ENCODE peak calls at places on chromosomes 13 and 19, in six cellular contexts. G is WTC11, N is transverse colon, H is BE2C, Q is fibroblast of villous mesenchyme, Y is PC-3. S is an unnamed sample.

GRCh38 chr19:9836021-9836420 is 903 bp downstream of the PIN1 start:
- DNase-seq in Q (peak; percentile 24), G (no peak), N (no peak), Y (peak; percentile 59), H (no peak), S (peak; percentile 36)

GRCh38 chr13:37138169-37138568 is 32.7 kb upstream of the CSNK1A1L start:
- DNase-seq in H (no peak), Y (peak; percentile 48), G (peak; percentile 12), Q (peak; percentile 24), N (no peak), S (peak; percentile 41)

GRCh38 chr19:47157455-47158321 is 27.1 kb downstream of the SAE1 start:
- DNase-seq in G (peak; percentile 72), N (peak; percentile 64), Q (peak; percentile 27), Y (peak; percentile 49), H (no peak), S (peak; percentile 86)

GRCh38 chr19:10655457-10656312 is 1.5 kb downstream of the ILF3 start:
- DNase-seq in H (peak; percentile 41), Y (peak; percentile 39), G (no peak), N (peak; percentile 18), Q (peak; percentile 49), S (peak; percentile 20)

GRCh38 chr13:43363156-43363918 is 340.0 kb downstream of the DNAJC15 start:
- DNase-seq in G (no peak), N (no peak), Y (no peak), H (peak; percentile 32), Q (peak; percentile 45), S (peak; percentile 68)

GRCh38 chr13:65789815-65790214 is 1440.3 kb downstream of the PCDH9 start:
- DNase-seq in N (no peak), Y (peak; percentile 35), Q (peak; percentile 3), G (no peak), H (no peak), S (peak; percentile 73)

GRCh38 chr13:24500977-24501376 is 11.6 kb downstream of the PARP4 start:
- DNase-seq in H (no peak), G (no peak), Q (peak; percentile 31), N (no peak), Y (peak; percentile 60), S (peak; percentile 81)

GRCh38 chr19:35154535-35155406 is at the start of gene FXYD5:
- DNase-seq in H (no peak), G (peak; percentile 64), Q (peak; percentile 82), Y (peak; percentile 70), N (peak; percentile 77), S (peak; percentile 86)

GRCh38 chr19:40530091-40530901 is 46.4 kb upstream of the SHKBP1 start:
- DNase-seq in H (peak; percentile 65), Q (no peak), G (peak; percentile 81), N (no peak), Y (no peak), S (no peak)

GRCh38 chr13:110132178-110132975 is 174.6 kb downstream of the COL4A1 start:
- DNase-seq in Y (no peak), Q (no peak), N (no peak), H (no peak), G (no peak), S (no peak)

GRCh38 chr13:47679391-47679790 is 321.7 kb downstream of the SUCLA2 start:
- DNase-seq in H (no peak), N (no peak), Y (peak; percentile 52), G (no peak), Q (peak; percentile 71), S (peak; percentile 57)

GRCh38 chr19:41353466-41354342 is at the start of gene TGFB1:
- DNase-seq in Q (peak; percentile 94), Y (peak; percentile 77), N (peak; percentile 90), G (peak; percentile 78), H (peak; percentile 79), S (peak; percentile 95)

GRCh38 chr13:42702726-42703125 is 78.7 kb upstream of the FAM216B start:
- DNase-seq in Y (no peak), Q (no peak), H (no peak), G (no peak), N (no peak), S (peak; percentile 73)

GRCh38 chr19:41205995-41206394 is 13.0 kb downstream of the CYP2S1 start:
- DNase-seq in Y (peak; percentile 34), Q (no peak), H (no peak), N (no peak), G (no peak), S (no peak)

GRCh38 chr19:51020988-51021651 is 1.6 kb upstream of the KLK10 start:
- DNase-seq in H (peak; percentile 27), Y (peak; percentile 85), Q (peak; percentile 60), G (no peak), N (no peak), S (peak; percentile 74)

GRCh38 chr19:16325161-16325527 is 518 bp downstream of the KLF2 start:
- DNase-seq in Q (no peak), G (peak; percentile 54), N (peak; percentile 39), Y (no peak), H (peak; percentile 39), S (no peak)

GRCh38 chr13:32254916-32255743 is 60.0 kb downstream of the ZAR1L start:
- DNase-seq in H (no peak), Y (peak; percentile 45), G (no peak), N (no peak), Q (no peak), S (no peak)

DNA sequence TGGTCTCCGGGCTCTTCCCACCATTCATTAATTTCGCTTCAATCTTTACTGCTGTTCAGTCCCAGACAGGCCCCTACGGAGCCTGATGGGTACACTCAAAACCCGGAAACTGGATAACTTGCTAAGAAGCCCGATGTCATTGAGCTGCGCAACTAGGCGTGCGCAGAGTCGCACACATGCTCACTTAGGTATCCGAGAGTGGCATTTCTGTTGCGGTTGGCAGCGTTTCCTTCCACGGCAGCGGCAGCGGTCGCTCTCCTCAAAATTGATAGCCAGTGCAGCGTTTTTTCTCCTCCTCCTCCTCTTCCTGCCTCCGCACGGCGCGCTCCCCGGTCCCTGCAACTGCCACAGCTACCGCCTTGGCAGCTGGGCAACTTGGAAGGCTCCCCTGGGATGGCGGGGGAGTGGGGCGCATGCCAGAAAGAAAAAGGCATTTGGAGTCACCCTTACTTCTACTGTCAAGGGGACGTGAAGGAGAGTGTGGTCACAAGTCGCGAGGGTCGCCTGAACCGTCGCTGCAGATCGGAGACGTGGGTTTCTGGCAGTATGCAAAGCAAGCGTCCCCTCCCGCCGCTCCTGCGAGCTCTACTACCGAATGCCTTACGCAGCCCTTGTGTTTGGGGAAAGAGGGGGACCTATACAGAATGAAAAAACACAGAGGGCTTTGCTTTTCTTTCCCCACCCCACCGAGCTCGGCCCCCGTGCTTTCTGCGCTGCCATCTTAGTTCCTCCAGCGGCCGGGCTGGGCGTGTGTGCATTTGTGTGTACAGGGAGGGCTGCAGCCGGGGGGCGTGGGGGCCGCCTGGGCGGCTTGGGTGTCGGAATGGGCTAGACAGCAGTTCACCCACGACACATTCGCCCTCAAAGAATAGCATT is 2.5 kb upstream of the MYCBP2 start:
- DNase-seq in H (peak; percentile 87), Q (peak; percentile 96), N (peak; percentile 89), G (peak; percentile 62), Y (peak; percentile 92), S (peak; percentile 98)
- TF ChIP-seq CTCF in H (no peak), Q (no peak), N (no peak), G (no peak), Y (no peak), S (peak; percentile 5)

GRCh38 chr19:3262362-3262761 is 37.9 kb downstream of the CELF5 start:
- DNase-seq in Y (no peak), G (no peak), Q (no peak), H (no peak), N (no peak), S (no peak)
- TF ChIP-seq CTCF in Y (no peak), G (no peak), Q (no peak), H (no peak), N (no peak), S (no peak)

DNA sequence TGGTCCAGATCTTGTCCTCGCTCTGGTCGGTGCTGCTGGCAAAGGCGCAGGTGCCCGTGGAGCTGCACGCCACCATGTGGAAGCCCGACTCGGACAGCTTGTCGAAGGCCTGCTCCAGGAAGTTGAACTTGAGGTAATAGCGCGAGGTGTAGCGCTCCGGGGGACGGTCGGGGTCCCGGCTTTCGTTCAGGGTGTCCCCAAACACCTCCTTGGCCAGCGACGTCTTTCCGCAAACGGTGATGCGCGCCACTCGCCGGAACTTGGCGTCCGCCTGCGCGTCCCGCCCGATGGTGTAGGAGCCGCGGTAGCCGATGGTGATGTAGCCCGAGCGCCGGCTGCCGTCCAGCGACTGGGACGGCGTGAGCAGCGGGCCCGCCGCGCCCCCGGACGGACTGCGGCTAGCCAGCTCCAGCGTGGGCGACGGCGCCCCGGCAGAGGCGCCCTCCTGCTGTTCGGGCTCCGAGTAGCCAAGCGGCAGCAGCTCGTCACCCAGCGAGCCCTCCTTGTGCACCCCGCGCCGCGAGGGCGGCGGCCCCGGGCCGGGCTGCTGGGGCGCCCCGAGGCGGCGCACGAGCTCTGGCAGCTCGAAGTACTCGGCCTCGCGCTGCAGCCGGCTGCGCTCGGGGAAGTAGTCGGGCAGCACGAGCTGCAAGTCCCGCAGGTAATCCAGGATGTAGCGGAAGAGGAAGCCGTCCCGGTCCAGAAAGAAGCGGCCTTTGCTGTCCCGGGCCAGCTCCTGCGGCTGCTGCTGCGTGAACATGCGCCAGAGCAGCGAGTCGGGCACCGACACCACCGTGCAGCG is 801 bp downstream of the KCTD12 start:
- DNase-seq in G (peak; percentile 57), Q (peak; percentile 75), H (peak; percentile 68), Y (peak; percentile 51), N (peak; percentile 70), S (peak; percentile 83)
- TF ChIP-seq CTCF in G (no peak), Q (peak; percentile 32), H (peak; percentile 27), Y (peak; percentile 46), N (peak; percentile 14), S (peak; percentile 50)

GRCh38 chr19:53432088-53432661 is 391 bp downstream of the ZNF761 start:
- DNase-seq in G (peak; percentile 39), Q (peak; percentile 33), N (peak; percentile 34), Y (peak; percentile 9), H (peak; percentile 21), S (peak; percentile 20)

DNA sequence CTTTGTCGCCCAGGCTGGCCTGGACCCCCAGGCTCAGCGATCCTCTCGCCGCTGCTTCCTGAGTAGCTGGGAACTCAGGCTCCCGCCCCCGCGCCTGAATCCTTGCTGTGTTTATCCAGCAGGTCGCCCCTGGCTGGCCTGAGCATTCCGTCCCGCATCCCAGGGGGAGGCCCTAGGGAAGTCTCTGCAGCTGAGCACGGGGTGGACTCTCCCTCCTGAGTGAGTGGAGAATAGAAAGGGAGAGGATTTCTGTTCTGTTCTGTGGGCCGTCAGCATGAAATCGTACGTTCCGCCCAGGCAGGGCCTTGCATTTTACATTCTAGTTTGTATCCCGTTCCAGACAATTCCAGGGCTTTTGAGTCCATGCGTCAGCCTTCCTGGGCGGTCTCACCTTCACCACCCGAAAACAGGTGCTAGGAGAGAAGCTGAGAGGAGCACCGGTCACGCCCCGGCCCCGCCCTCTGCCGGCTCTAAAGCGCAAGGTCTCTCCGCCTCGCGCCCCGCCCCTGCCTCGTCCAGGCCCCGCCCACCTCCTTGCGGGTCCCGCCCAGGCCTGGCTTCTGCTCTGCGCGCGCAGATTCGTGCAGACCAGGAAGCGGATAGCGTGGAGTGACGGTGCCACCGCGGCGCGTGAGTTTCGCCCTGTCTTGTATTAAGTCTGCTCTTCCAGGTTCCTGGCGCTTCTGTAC is at the start of gene ZNF761:
- DNase-seq in N (peak; percentile 98), H (peak; percentile 96), G (peak; percentile 99), Y (peak; percentile 98), Q (peak; percentile 93), S (peak; percentile 90)
- TF ChIP-seq CTCF in N (peak; percentile 30), H (peak; percentile 25), G (no peak), Y (no peak), Q (peak; percentile 55), S (peak; percentile 55)

DNA sequence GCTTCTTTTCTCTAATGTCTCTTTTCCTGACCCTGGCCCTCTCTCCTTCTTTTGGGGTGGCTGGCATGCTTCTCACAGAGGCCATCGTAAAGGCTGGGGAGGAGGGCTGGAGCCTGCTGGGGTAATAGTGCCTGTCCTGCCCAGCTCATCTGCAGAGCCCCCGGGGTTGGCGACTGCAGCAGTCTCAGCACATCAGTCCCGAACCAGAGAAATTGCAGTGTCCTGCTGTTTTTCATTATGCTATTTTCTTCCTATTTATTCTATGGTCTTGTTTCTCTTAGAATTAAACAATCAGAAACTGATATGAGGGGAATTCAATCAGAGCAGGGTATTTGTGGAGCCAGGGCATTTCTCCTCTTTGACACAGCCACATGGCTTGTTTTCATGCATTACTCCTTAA is 166.4 kb downstream of the SHISA2 start:
- DNase-seq in Q (no peak), Y (no peak), N (no peak), H (no peak), G (no peak), S (no peak)
- TF ChIP-seq CTCF in Q (no peak), Y (no peak), N (no peak), H (no peak), G (no peak), S (no peak)

S was measured in cardiac fibroblast.